ENCODE peak calls at places on chromosome X, in five cellular contexts. N, D, H, Z and V are unnamed samples.

GRCh38 chrX:54427837-54428424 is 12.3 kb upstream of the TSR2 start:
- DNase-seq in N (no peak), D (no peak), H (no peak), Z (no peak), V (no peak)

GRCh38 chrX:119042040-119042439 is 30.8 kb upstream of the CT47C1 start:
- DNase-seq in N (no peak), D (no peak), H (no peak), Z (no peak), V (no peak)

GRCh38 chrX:52271212-52271611 is 86.5 kb downstream of the MAGED4 start:
- DNase-seq in N (no peak), D (no peak), H (no peak), Z (no peak), V (no peak)

GRCh38 chrX:7147431-7147977 is at the start of gene STS:
- DNase-seq in N (no peak), D (peak), H (no peak), Z (no peak), V (no peak)

GRCh38 chrX:154444001-154444754 is at the start of gene FAM50A:
- DNase-seq in N (no peak), D (peak), H (peak), Z (peak), V (peak)

GRCh38 chrX:120213438-120214265 is 37.0 kb upstream of the ZBTB33 start:
- DNase-seq in N (peak), D (peak), H (peak), Z (no peak), V (no peak)

GRCh38 chrX:114344756-114345155 is 239.1 kb upstream of the HTR2C start:
- DNase-seq in N (no peak), D (no peak), H (no peak), Z (no peak), V (no peak)

GRCh38 chrX:1165535-1166196 is 46.8 kb downstream of the CRLF2 start:
- DNase-seq in N (no peak), D (no peak), H (no peak), Z (no peak), V (no peak)

GRCh38 chrX:32514986-32515385 is 696.4 kb downstream of the DMD start:
- DNase-seq in N (no peak), D (no peak), H (no peak), Z (no peak), V (no peak)

GRCh38 chrX:119155416-119156035 is 27.9 kb upstream of the KIAA1210 start:
- DNase-seq in N (no peak), D (no peak), H (no peak), Z (no peak), V (no peak)

GRCh38 chrX:149512225-149512885 is 7.2 kb upstream of the IDS start:
- DNase-seq in N (no peak), D (peak), H (peak), Z (no peak), V (no peak)

GRCh38 chrX:40683245-40683644 is 35.9 kb upstream of the CXorf38 start:
- DNase-seq in N (no peak), D (no peak), H (no peak), Z (no peak), V (no peak)

GRCh38 chrX:143781103-143781502 is 60.6 kb upstream of the SPANXN2 start:
- DNase-seq in N (no peak), D (no peak), H (no peak), Z (no peak), V (no peak)

GRCh38 chrX:155612312-155613224 is at the start of gene TMLHE:
- DNase-seq in N (peak), D (peak), H (peak), Z (peak), V (peak)

GRCh38 chrX:65610040-65610439 is 57.4 kb upstream of the MSN start:
- DNase-seq in N (no peak), D (no peak), H (no peak), Z (no peak), V (no peak)

DNA sequence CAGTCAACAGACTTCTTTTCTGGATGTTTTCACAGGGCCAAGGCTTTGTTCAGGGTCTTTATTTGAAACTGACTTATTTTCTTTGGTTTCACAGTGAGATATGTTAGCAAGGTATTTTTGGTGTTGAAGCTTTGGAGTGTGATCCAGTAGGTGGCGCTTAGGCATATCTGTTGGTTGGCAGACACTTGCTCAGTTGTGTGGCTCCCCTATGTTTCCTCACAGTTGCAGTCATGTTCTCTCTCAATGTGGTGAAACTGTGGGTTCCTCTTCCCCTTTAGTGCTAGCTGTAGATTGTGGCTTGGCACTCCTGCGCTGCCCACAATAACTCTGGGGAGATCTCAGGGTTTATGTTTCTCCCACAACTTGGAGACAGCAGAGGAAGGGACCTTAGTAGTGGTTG is 460.8 kb downstream of the SLITRK2 start:
- DNase-seq in N (no peak), D (no peak), H (no peak), Z (no peak), V (no peak)
- TF ChIP-seq CTCF in N (no peak), D (peak), H (no peak), Z (no peak), V (no peak)

DNA sequence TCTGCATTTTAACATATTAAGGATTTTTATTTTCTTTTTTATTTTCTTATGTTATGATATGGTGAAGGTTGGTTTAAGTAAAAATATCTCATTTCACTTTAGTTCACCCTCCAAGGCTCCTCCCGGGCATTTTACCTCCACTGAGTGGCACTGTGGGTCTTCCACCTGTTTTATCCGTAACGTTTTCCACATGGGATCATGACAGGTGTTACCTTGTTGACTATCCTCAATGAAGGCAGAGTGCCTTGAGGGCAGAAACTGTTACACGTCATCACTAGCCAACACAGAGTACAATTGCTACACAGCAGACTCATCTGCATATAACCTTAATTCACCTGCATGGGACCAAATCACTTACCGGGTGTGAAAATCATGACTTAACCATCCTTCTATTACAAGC is 105.8 kb downstream of the GEMIN8 start:
- DNase-seq in N (no peak), D (no peak), H (no peak), Z (no peak), V (no peak)
- TF ChIP-seq CTCF in N (no peak), D (no peak), H (no peak), Z (no peak), V (no peak)

GRCh38 chrX:15465896-15466651 is 27.1 kb downstream of the PIR start:
- DNase-seq in N (no peak), D (no peak), H (no peak), Z (no peak), V (no peak)
- TF ChIP-seq CTCF in N (no peak), D (peak), H (no peak), Z (no peak), V (no peak)

GRCh38 chrX:19670854-19671620 is 155.7 kb upstream of the MAP3K15 start:
- DNase-seq in N (peak), D (no peak), H (peak), Z (no peak), V (no peak)
- TF ChIP-seq CTCF in N (no peak), D (no peak), H (no peak), Z (no peak), V (no peak)